ENCODE peak calls at places on chromosomes 5 and 9, in four cellular contexts. One of them, this sample, is unnamed.

GRCh38 chr5:57082441-57083067 is 91.3 kb upstream of the GPBP1 start:
- DNase-seq in endodermal cell: no peak
- DNase-seq in CD8-positive, alpha-beta T cell: no peak
- DNase-seq in IMR-90: peak
- DNase-seq in this sample: peak

GRCh38 chr5:133489632-133490031 is 122.7 kb downstream of the FSTL4 start:
- DNase-seq in CD8-positive, alpha-beta T cell: no peak
- DNase-seq in IMR-90: no peak
- DNase-seq in endodermal cell: peak
- DNase-seq in this sample: peak

GRCh38 chr5:157471709-157472108 is 11.7 kb downstream of the NIPAL4 start:
- DNase-seq in CD8-positive, alpha-beta T cell: no peak
- DNase-seq in endodermal cell: peak
- DNase-seq in IMR-90: peak
- DNase-seq in this sample: peak

GRCh38 chr5:79602884-79603283 is 9.4 kb upstream of the TENT2 start:
- DNase-seq in endodermal cell: no peak
- DNase-seq in CD8-positive, alpha-beta T cell: no peak
- DNase-seq in IMR-90: no peak
- DNase-seq in this sample: no peak

GRCh38 chr5:53972314-53972713 is 338.1 kb downstream of the ARL15 start:
- DNase-seq in IMR-90: no peak
- DNase-seq in CD8-positive, alpha-beta T cell: no peak
- DNase-seq in endodermal cell: no peak
- DNase-seq in this sample: no peak

GRCh38 chr9:93100265-93100636 is 4.2 kb downstream of the CARD19 start:
- DNase-seq in CD8-positive, alpha-beta T cell: no peak
- DNase-seq in IMR-90: no peak
- DNase-seq in endodermal cell: peak
- DNase-seq in this sample: no peak

GRCh38 chr5:162068412-162068811 is 839 bp downstream of the GABRG2 start:
- DNase-seq in IMR-90: no peak
- DNase-seq in CD8-positive, alpha-beta T cell: no peak
- DNase-seq in endodermal cell: peak
- DNase-seq in this sample: no peak

GRCh38 chr9:125758986-125759811 is 12.0 kb downstream of the PBX3 start:
- DNase-seq in endodermal cell: peak
- DNase-seq in CD8-positive, alpha-beta T cell: no peak
- DNase-seq in IMR-90: no peak
- DNase-seq in this sample: no peak

GRCh38 chr5:98557921-98558320 is 215.5 kb upstream of the RGMB start:
- DNase-seq in IMR-90: peak
- DNase-seq in endodermal cell: no peak
- DNase-seq in CD8-positive, alpha-beta T cell: no peak
- DNase-seq in this sample: no peak

GRCh38 chr5:64576241-64576640 is 70.4 kb downstream of the RGS7BP start:
- DNase-seq in IMR-90: no peak
- DNase-seq in endodermal cell: no peak
- DNase-seq in CD8-positive, alpha-beta T cell: no peak
- DNase-seq in this sample: no peak

GRCh38 chr5:64566531-64566930 is 60.7 kb downstream of the RGS7BP start:
- DNase-seq in IMR-90: no peak
- DNase-seq in endodermal cell: no peak
- DNase-seq in CD8-positive, alpha-beta T cell: no peak
- DNase-seq in this sample: no peak

GRCh38 chr5:64569880-64570279 is 64.1 kb downstream of the RGS7BP start:
- DNase-seq in endodermal cell: no peak
- DNase-seq in CD8-positive, alpha-beta T cell: no peak
- DNase-seq in IMR-90: no peak
- DNase-seq in this sample: no peak

DNA sequence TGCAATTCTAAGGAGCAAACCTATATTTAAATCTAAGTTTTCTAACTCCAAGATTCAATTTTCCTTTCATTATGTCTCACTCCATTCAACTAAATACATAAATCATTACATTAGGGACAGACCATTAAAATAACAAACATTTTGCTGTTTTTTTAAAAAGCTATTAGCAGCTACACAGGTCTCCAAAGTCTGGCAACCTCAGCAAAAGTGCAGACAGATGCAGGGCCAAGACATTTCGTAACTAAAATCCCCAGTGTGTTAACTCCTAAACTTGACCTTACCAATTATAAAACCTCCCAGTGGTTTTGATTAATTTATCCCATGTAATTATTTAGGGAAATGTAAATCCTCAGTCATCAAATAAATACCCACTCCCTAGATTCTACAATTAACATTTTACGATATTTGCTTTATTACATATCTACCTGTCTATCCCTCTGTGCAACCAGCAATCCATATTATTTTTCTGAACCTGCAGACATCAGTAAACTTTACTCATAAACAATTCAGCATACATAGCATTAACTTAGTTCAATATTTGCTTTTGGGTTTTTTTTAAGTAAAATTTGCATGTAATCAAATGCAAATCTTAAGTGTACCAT is 64.7 kb downstream of the RGS7BP start:
- DNase-seq in CD8-positive, alpha-beta T cell: no peak
- DNase-seq in endodermal cell: no peak
- DNase-seq in IMR-90: no peak
- DNase-seq in this sample: no peak
- TF ChIP-seq CTCF in CD8-positive, alpha-beta T cell: no peak
- TF ChIP-seq CTCF in endodermal cell: no peak
- TF ChIP-seq CTCF in IMR-90: no peak
- TF ChIP-seq CTCF in this sample: no peak

GRCh38 chr5:73757421-73757820 is 131.4 kb downstream of the ARHGEF28 start:
- DNase-seq in IMR-90: no peak
- DNase-seq in endodermal cell: no peak
- DNase-seq in CD8-positive, alpha-beta T cell: no peak
- DNase-seq in this sample: no peak
- TF ChIP-seq CTCF in IMR-90: no peak
- TF ChIP-seq CTCF in endodermal cell: no peak
- TF ChIP-seq CTCF in CD8-positive, alpha-beta T cell: no peak
- TF ChIP-seq CTCF in this sample: no peak

DNA sequence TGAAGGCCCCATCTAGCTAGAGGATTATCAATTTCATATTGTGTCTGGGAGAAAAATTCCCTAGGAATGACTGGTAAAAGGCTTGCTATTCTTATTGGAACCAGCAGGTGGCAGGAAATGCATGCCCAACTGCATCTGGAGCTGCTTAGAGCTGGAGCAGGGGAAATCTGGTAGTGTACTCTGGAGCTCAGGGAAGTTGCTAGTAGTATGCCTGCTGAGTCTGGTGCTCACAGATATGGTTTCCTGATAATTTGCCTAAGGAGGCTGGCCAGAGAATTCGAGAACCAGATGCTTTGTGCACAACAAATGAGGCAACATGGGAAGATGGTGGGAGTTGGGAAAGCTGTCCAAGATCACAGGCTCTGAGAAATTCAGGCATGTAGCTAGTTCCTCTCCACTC is 53.7 kb downstream of the G3BP1 start:
- DNase-seq in CD8-positive, alpha-beta T cell: no peak
- DNase-seq in endodermal cell: peak
- DNase-seq in IMR-90: peak
- DNase-seq in this sample: peak
- TF ChIP-seq CTCF in CD8-positive, alpha-beta T cell: peak
- TF ChIP-seq CTCF in endodermal cell: peak
- TF ChIP-seq CTCF in IMR-90: peak
- TF ChIP-seq CTCF in this sample: peak

GRCh38 chr5:77946381-77947050 is 170.4 kb upstream of the TBCA start:
- DNase-seq in endodermal cell: no peak
- DNase-seq in IMR-90: no peak
- DNase-seq in CD8-positive, alpha-beta T cell: no peak
- DNase-seq in this sample: no peak
- TF ChIP-seq CTCF in endodermal cell: no peak
- TF ChIP-seq CTCF in IMR-90: no peak
- TF ChIP-seq CTCF in CD8-positive, alpha-beta T cell: no peak
- TF ChIP-seq CTCF in this sample: no peak

GRCh38 chr9:34451135-34451534 is 7.2 kb downstream of the FAM219A start:
- DNase-seq in endodermal cell: peak
- DNase-seq in IMR-90: no peak
- DNase-seq in CD8-positive, alpha-beta T cell: no peak
- DNase-seq in this sample: no peak
- TF ChIP-seq CTCF in endodermal cell: no peak
- TF ChIP-seq CTCF in IMR-90: no peak
- TF ChIP-seq CTCF in CD8-positive, alpha-beta T cell: no peak
- TF ChIP-seq CTCF in this sample: no peak